ENCODE peak calls at places on chromosomes 13 and 19, in eight cellular contexts. One of them, this sample, is unnamed.

GRCh38 chr19:8233370-8233769 is 24.2 kb downstream of the CERS4 start:
- DNase-seq in lower leg skin: no peak
- DNase-seq in NCI-H1694: no peak
- DNase-seq in stimulated activated CD8-positive, alpha-beta memory T cell treated with anti-CD3 and anti-CD28 coated beads, Interleukin-7, amount 100 ng/mL, for 4 hours: no peak
- DNase-seq in H9: no peak
- DNase-seq in fibroblast of mammary gland: no peak
- DNase-seq in ELR: peak; percentile 39
- DNase-seq in LHCN-M2: no peak
- DNase-seq in this sample: no peak

GRCh38 chr19:33436360-33437345 is 63.1 kb downstream of the CEBPG start:
- DNase-seq in lower leg skin: no peak
- DNase-seq in NCI-H1694: no peak
- DNase-seq in stimulated activated CD8-positive, alpha-beta memory T cell treated with anti-CD3 and anti-CD28 coated beads, Interleukin-7, amount 100 ng/mL, for 4 hours: no peak
- DNase-seq in H9: no peak
- DNase-seq in fibroblast of mammary gland: no peak
- DNase-seq in ELR: no peak
- DNase-seq in LHCN-M2: no peak
- DNase-seq in this sample: no peak

GRCh38 chr13:51225034-51225433 is 2.8 kb downstream of the FAM124A start:
- DNase-seq in lower leg skin: no peak
- DNase-seq in NCI-H1694: no peak
- DNase-seq in stimulated activated CD8-positive, alpha-beta memory T cell treated with anti-CD3 and anti-CD28 coated beads, Interleukin-7, amount 100 ng/mL, for 4 hours: no peak
- DNase-seq in H9: no peak
- DNase-seq in fibroblast of mammary gland: peak; percentile 43
- DNase-seq in ELR: no peak
- DNase-seq in LHCN-M2: no peak
- DNase-seq in this sample: no peak

GRCh38 chr19:48196321-48196761 is 25.9 kb downstream of the ZSWIM9 start:
- DNase-seq in lower leg skin: no peak
- DNase-seq in NCI-H1694: no peak
- DNase-seq in stimulated activated CD8-positive, alpha-beta memory T cell treated with anti-CD3 and anti-CD28 coated beads, Interleukin-7, amount 100 ng/mL, for 4 hours: no peak
- DNase-seq in H9: no peak
- DNase-seq in fibroblast of mammary gland: no peak
- DNase-seq in ELR: no peak
- DNase-seq in LHCN-M2: no peak
- DNase-seq in this sample: no peak

GRCh38 chr19:45492627-45493470 is 4.0 kb downstream of the RTN2 start:
- DNase-seq in lower leg skin: no peak
- DNase-seq in NCI-H1694: no peak
- DNase-seq in stimulated activated CD8-positive, alpha-beta memory T cell treated with anti-CD3 and anti-CD28 coated beads, Interleukin-7, amount 100 ng/mL, for 4 hours: no peak
- DNase-seq in H9: peak; percentile 94
- DNase-seq in fibroblast of mammary gland: peak; percentile 67
- DNase-seq in ELR: peak; percentile 71
- DNase-seq in LHCN-M2: peak; percentile 86
- DNase-seq in this sample: no peak

GRCh38 chr13:24868874-24869273 is 104.9 kb downstream of the RNF17 start:
- DNase-seq in lower leg skin: no peak
- DNase-seq in NCI-H1694: no peak
- DNase-seq in stimulated activated CD8-positive, alpha-beta memory T cell treated with anti-CD3 and anti-CD28 coated beads, Interleukin-7, amount 100 ng/mL, for 4 hours: no peak
- DNase-seq in H9: no peak
- DNase-seq in fibroblast of mammary gland: no peak
- DNase-seq in ELR: no peak
- DNase-seq in LHCN-M2: no peak
- DNase-seq in this sample: no peak

GRCh38 chr19:38733241-38733492 is 11.1 kb downstream of the CAPN12 start:
- DNase-seq in lower leg skin: no peak
- DNase-seq in NCI-H1694: no peak
- DNase-seq in stimulated activated CD8-positive, alpha-beta memory T cell treated with anti-CD3 and anti-CD28 coated beads, Interleukin-7, amount 100 ng/mL, for 4 hours: no peak
- DNase-seq in H9: no peak
- DNase-seq in fibroblast of mammary gland: no peak
- DNase-seq in ELR: no peak
- DNase-seq in LHCN-M2: no peak
- DNase-seq in this sample: peak; percentile 8

GRCh38 chr19:1412995-1413889 is 5.9 kb downstream of the DAZAP1 start:
- DNase-seq in lower leg skin: no peak
- DNase-seq in NCI-H1694: no peak
- DNase-seq in stimulated activated CD8-positive, alpha-beta memory T cell treated with anti-CD3 and anti-CD28 coated beads, Interleukin-7, amount 100 ng/mL, for 4 hours: no peak
- DNase-seq in H9: no peak
- DNase-seq in fibroblast of mammary gland: no peak
- DNase-seq in ELR: no peak
- DNase-seq in LHCN-M2: no peak
- DNase-seq in this sample: no peak

GRCh38 chr13:91203430-91203829 is 144.1 kb upstream of the MIR17HG start:
- DNase-seq in lower leg skin: no peak
- DNase-seq in NCI-H1694: no peak
- DNase-seq in stimulated activated CD8-positive, alpha-beta memory T cell treated with anti-CD3 and anti-CD28 coated beads, Interleukin-7, amount 100 ng/mL, for 4 hours: no peak
- DNase-seq in H9: no peak
- DNase-seq in fibroblast of mammary gland: no peak
- DNase-seq in ELR: no peak
- DNase-seq in LHCN-M2: no peak
- DNase-seq in this sample: no peak